ENCODE peak calls at places on chromosome 18, in seven cellular contexts. E, I, G, A, N, R and W are unnamed samples.

GRCh38 chr18:79559121-79559835 is 120.3 kb upstream of the CTDP1 start:
- DNase-seq in I (no peak), A (no peak), R (no peak), E (no peak), N (no peak), G (no peak), W (no peak)

GRCh38 chr18:47790036-47790435 is 140.4 kb downstream of the SMAD2 start:
- DNase-seq in R (no peak), N (no peak), A (no peak), I (no peak), E (no peak), G (no peak), W (no peak)

GRCh38 chr18:63887424-63887823 is at the start of gene SERPINB2:
- DNase-seq in R (peak; percentile 71), E (peak; percentile 61), A (no peak), N (no peak), I (no peak), G (no peak), W (no peak)

GRCh38 chr18:62450175-62450545 is 72.7 kb upstream of the ZCCHC2 start:
- DNase-seq in E (no peak), N (no peak), A (peak; percentile 3), R (no peak), I (no peak), G (no peak), W (no peak)

GRCh38 chr18:24964213-24964612 is 387.8 kb downstream of the ZNF521 start:
- DNase-seq in G (peak; percentile 30), N (no peak), E (peak; percentile 22), A (no peak), R (no peak), I (peak; percentile 3), W (no peak)

GRCh38 chr18:47981320-47981719 is 50.9 kb upstream of the SMAD2 start:
- DNase-seq in E (no peak), A (no peak), I (no peak), N (no peak), G (no peak), R (no peak), W (no peak)

GRCh38 chr18:54382076-54382475 is 24.4 kb downstream of the C18orf54 start:
- DNase-seq in I (no peak), G (no peak), A (no peak), N (no peak), R (no peak), E (no peak), W (no peak)

GRCh38 chr18:64110692-64111480 is 38.0 kb downstream of the LINC00305 start:
- DNase-seq in E (no peak), I (no peak), R (peak; percentile 32), G (no peak), N (no peak), A (no peak), W (no peak)

GRCh38 chr18:55384551-55385275 is 203.3 kb downstream of the TCF4 start:
- DNase-seq in I (peak; percentile 12), E (no peak), N (peak; percentile 26), R (peak; percentile 50), G (no peak), A (peak; percentile 4), W (no peak)

GRCh38 chr18:69951182-69951581 is 3.5 kb upstream of the CD226 start:
- DNase-seq in E (peak; percentile 23), I (no peak), G (no peak), R (peak; percentile 2), N (no peak), A (no peak), W (no peak)

GRCh38 chr18:10705786-10706185 is 180.0 kb downstream of the NAPG start:
- DNase-seq in R (no peak), E (no peak), G (no peak), N (no peak), A (no peak), I (no peak), W (no peak)